ENCODE peak calls at places on chromosomes 6 and 20, in five cellular contexts. One of them, this sample, is unnamed. For H3K9me3, the result is how much of the 10 kb centered on the place peaks cover.

GRCh38 chr6:56649782-56650181 is 7.1 kb upstream of the DST start:
- DNase-seq in right lobe of liver: no peak
- DNase-seq in CD8-positive, alpha-beta T cell: no peak
- DNase-seq in mucosa of descending colon: no peak
- DNase-seq in uterus: no peak
- DNase-seq in this sample: no peak

GRCh38 chr20:62805365-62805710 is 703 bp downstream of the OGFR start:
- DNase-seq in CD8-positive, alpha-beta T cell: no peak
- DNase-seq in right lobe of liver: no peak
- DNase-seq in uterus: no peak
- DNase-seq in mucosa of descending colon: no peak
- DNase-seq in this sample: no peak

GRCh38 chr20:57819981-57820380 is 110.2 kb upstream of the PMEPA1 start:
- DNase-seq in right lobe of liver: no peak
- DNase-seq in mucosa of descending colon: no peak
- DNase-seq in uterus: no peak
- DNase-seq in CD8-positive, alpha-beta T cell: no peak
- DNase-seq in this sample: no peak

GRCh38 chr6:84052204-84052882 is 18.8 kb downstream of the MRAP2 start:
- DNase-seq in mucosa of descending colon: no peak
- DNase-seq in uterus: no peak
- DNase-seq in CD8-positive, alpha-beta T cell: no peak
- DNase-seq in right lobe of liver: no peak
- DNase-seq in this sample: peak

GRCh38 chr6:133701633-133702331 is 187.1 kb upstream of the TCF21 start:
- DNase-seq in mucosa of descending colon: no peak
- DNase-seq in right lobe of liver: no peak
- DNase-seq in CD8-positive, alpha-beta T cell: no peak
- DNase-seq in uterus: no peak
- DNase-seq in this sample: no peak

GRCh38 chr6:143962644-143962929 is 45.5 kb downstream of the PLAGL1 start:
- DNase-seq in mucosa of descending colon: no peak
- DNase-seq in uterus: peak
- DNase-seq in right lobe of liver: no peak
- DNase-seq in CD8-positive, alpha-beta T cell: no peak
- DNase-seq in this sample: no peak

GRCh38 chr6:105849741-105850140 is 236.4 kb upstream of the PRDM1 start:
- DNase-seq in CD8-positive, alpha-beta T cell: no peak
- DNase-seq in right lobe of liver: no peak
- DNase-seq in mucosa of descending colon: no peak
- DNase-seq in uterus: no peak
- DNase-seq in this sample: no peak

GRCh38 chr6:89145962-89146747 is at the start of gene PM20D2:
- DNase-seq in mucosa of descending colon: peak
- DNase-seq in right lobe of liver: peak
- DNase-seq in CD8-positive, alpha-beta T cell: peak
- DNase-seq in uterus: peak
- DNase-seq in this sample: no peak

GRCh38 chr20:10065154-10065833 is 30.5 kb downstream of the ANKEF1 start:
- DNase-seq in right lobe of liver: no peak
- DNase-seq in mucosa of descending colon: no peak
- DNase-seq in uterus: no peak
- DNase-seq in CD8-positive, alpha-beta T cell: no peak
- DNase-seq in this sample: no peak

GRCh38 chr6:151948007-151948745 is 140.7 kb downstream of the ESR1 start:
- DNase-seq in mucosa of descending colon: no peak
- DNase-seq in CD8-positive, alpha-beta T cell: no peak
- DNase-seq in right lobe of liver: no peak
- DNase-seq in uterus: no peak
- DNase-seq in this sample: no peak

GRCh38 chr20:51262240-51262639 is 239.3 kb upstream of the KCNG1 start:
- DNase-seq in mucosa of descending colon: no peak
- DNase-seq in uterus: no peak
- DNase-seq in right lobe of liver: no peak
- DNase-seq in CD8-positive, alpha-beta T cell: no peak
- DNase-seq in this sample: no peak

GRCh38 chr6:156563710-156564109 is 213.5 kb upstream of the ARID1B start:
- DNase-seq in CD8-positive, alpha-beta T cell: no peak
- DNase-seq in uterus: peak
- DNase-seq in right lobe of liver: no peak
- DNase-seq in mucosa of descending colon: no peak
- DNase-seq in this sample: no peak

GRCh38 chr6:106557837-106558236 is 71.5 kb downstream of the RTN4IP1 start:
- DNase-seq in mucosa of descending colon: no peak
- DNase-seq in CD8-positive, alpha-beta T cell: no peak
- DNase-seq in uterus: no peak
- DNase-seq in right lobe of liver: no peak
- DNase-seq in this sample: no peak

GRCh38 chr6:111427341-111428116 is 55.5 kb downstream of the REV3L start:
- DNase-seq in uterus: no peak
- DNase-seq in mucosa of descending colon: no peak
- DNase-seq in right lobe of liver: no peak
- DNase-seq in CD8-positive, alpha-beta T cell: no peak
- DNase-seq in this sample: no peak

GRCh38 chr6:82569022-82569421 is 205.4 kb downstream of the TPBG start:
- DNase-seq in CD8-positive, alpha-beta T cell: no peak
- DNase-seq in mucosa of descending colon: no peak
- DNase-seq in uterus: no peak
- DNase-seq in right lobe of liver: no peak
- DNase-seq in this sample: no peak

GRCh38 chr6:35492664-35493284 is 4.1 kb downstream of the TEAD3 start:
- DNase-seq in CD8-positive, alpha-beta T cell: no peak
- DNase-seq in uterus: no peak
- DNase-seq in right lobe of liver: no peak
- DNase-seq in mucosa of descending colon: no peak
- DNase-seq in this sample: no peak

GRCh38 chr6:30207619-30208295 is 5.4 kb downstream of the TRIM26 start:
- DNase-seq in uterus: no peak
- DNase-seq in CD8-positive, alpha-beta T cell: no peak
- DNase-seq in mucosa of descending colon: no peak
- DNase-seq in right lobe of liver: no peak
- DNase-seq in this sample: no peak

GRCh38 chr20:47784599-47785320 is 521 bp downstream of the SULF2 start:
- DNase-seq in mucosa of descending colon: no peak
- DNase-seq in uterus: peak
- DNase-seq in right lobe of liver: peak
- DNase-seq in CD8-positive, alpha-beta T cell: no peak
- DNase-seq in this sample: no peak

GRCh38 chr20:57596998-57597939 is 23.0 kb downstream of the ZBP1 start:
- DNase-seq in CD8-positive, alpha-beta T cell: peak
- DNase-seq in uterus: peak
- DNase-seq in mucosa of descending colon: peak
- DNase-seq in right lobe of liver: peak
- DNase-seq in this sample: no peak

GRCh38 chr6:44177691-44178423 is 19.2 kb downstream of the CAPN11 start:
- DNase-seq in uterus: peak
- DNase-seq in mucosa of descending colon: peak
- DNase-seq in right lobe of liver: peak
- DNase-seq in CD8-positive, alpha-beta T cell: no peak
- DNase-seq in this sample: no peak

GRCh38 chr6:167706313-167707109 is 120.2 kb upstream of the AFDN start:
- DNase-seq in uterus: no peak
- DNase-seq in mucosa of descending colon: no peak
- DNase-seq in right lobe of liver: no peak
- DNase-seq in CD8-positive, alpha-beta T cell: no peak
- DNase-seq in this sample: no peak

GRCh38 chr20:4036351-4036750 is 21.0 kb upstream of the RNF24 start:
- DNase-seq in right lobe of liver: no peak
- DNase-seq in uterus: no peak
- DNase-seq in mucosa of descending colon: no peak
- DNase-seq in CD8-positive, alpha-beta T cell: no peak
- DNase-seq in this sample: no peak

GRCh38 chr6:144330588-144330987 is 45.5 kb downstream of the UTRN start:
- DNase-seq in mucosa of descending colon: no peak
- DNase-seq in uterus: no peak
- DNase-seq in right lobe of liver: no peak
- DNase-seq in CD8-positive, alpha-beta T cell: no peak
- DNase-seq in this sample: peak

GRCh38 chr20:58944610-58945009 is 36.4 kb upstream of the NELFCD start:
- DNase-seq in right lobe of liver: no peak
- DNase-seq in uterus: no peak
- DNase-seq in CD8-positive, alpha-beta T cell: no peak
- DNase-seq in mucosa of descending colon: no peak
- DNase-seq in this sample: no peak

GRCh38 chr20:38197217-38198008 is 32.3 kb upstream of the TGM2 start:
- DNase-seq in uterus: no peak
- DNase-seq in mucosa of descending colon: no peak
- DNase-seq in CD8-positive, alpha-beta T cell: no peak
- DNase-seq in right lobe of liver: no peak
- DNase-seq in this sample: no peak

GRCh38 chr20:8476023-8476422 is 344.0 kb downstream of the PLCB1 start:
- DNase-seq in right lobe of liver: no peak
- DNase-seq in CD8-positive, alpha-beta T cell: no peak
- DNase-seq in uterus: no peak
- DNase-seq in mucosa of descending colon: no peak
- DNase-seq in this sample: no peak

GRCh38 chr6:152161501-152161900 is 354.0 kb downstream of the ESR1 start:
- DNase-seq in uterus: no peak
- DNase-seq in right lobe of liver: no peak
- DNase-seq in mucosa of descending colon: no peak
- DNase-seq in CD8-positive, alpha-beta T cell: no peak
- DNase-seq in this sample: no peak

DNA sequence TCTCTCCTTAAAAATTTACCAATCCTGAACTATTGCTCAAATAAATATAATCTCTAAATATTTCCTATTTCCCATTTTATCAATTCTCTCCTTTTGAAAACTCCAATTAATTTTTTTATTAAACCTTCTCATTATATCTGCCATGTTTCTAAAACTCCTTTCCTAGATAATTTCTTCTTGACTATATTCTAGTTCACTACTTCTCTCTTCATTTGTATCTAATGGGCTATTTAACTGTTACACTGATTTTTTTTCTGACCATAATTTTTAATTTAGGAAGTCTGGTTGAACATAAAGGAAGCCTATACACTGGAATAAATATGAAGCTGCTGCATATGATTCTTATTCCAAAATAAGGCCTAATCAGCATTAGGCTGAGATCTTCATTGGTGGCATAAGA is 96.3 kb upstream of the PLN start:
- DNase-seq in CD8-positive, alpha-beta T cell: no peak
- DNase-seq in right lobe of liver: no peak
- DNase-seq in mucosa of descending colon: no peak
- DNase-seq in uterus: no peak
- DNase-seq in this sample: no peak
- H3K9me3 ChIP-seq in CD8-positive, alpha-beta T cell: under half
- H3K9me3 ChIP-seq in right lobe of liver: under half
- H3K9me3 ChIP-seq in mucosa of descending colon: half or more
- H3K9me3 ChIP-seq in uterus: under half
- H3K9me3 ChIP-seq in this sample: under half

DNA sequence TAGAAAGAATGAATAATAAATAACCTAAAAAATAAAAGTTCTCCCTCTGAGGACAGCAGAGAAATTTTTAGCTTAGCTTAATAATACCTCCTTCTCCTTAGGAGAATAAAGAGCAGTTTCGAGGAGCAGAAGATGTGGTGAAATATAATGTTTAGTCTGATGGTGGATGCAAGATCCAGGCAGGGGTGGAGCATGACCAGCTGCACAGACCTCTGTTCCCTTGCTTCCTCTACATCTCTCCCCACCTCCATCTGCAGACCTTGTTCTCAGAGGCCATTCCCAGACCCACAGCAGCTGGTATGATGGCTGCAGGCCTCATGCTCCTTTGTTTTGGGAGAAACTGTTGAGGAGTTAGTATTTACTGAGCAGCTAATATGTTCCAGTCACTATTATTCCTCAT is 1.5 kb downstream of the BTN3A2 start:
- DNase-seq in right lobe of liver: no peak
- DNase-seq in uterus: no peak
- DNase-seq in mucosa of descending colon: no peak
- DNase-seq in CD8-positive, alpha-beta T cell: no peak
- DNase-seq in this sample: no peak
- H3K4me3 ChIP-seq in right lobe of liver: no peak
- H3K4me3 ChIP-seq in uterus: no peak
- H3K4me3 ChIP-seq in mucosa of descending colon: no peak
- H3K4me3 ChIP-seq in CD8-positive, alpha-beta T cell: peak
- H3K4me3 ChIP-seq in this sample: no peak

GRCh38 chr6:45421700-45422540 is 44.2 kb upstream of the SUPT3H start:
- DNase-seq in CD8-positive, alpha-beta T cell: peak
- DNase-seq in mucosa of descending colon: peak
- DNase-seq in uterus: peak
- DNase-seq in right lobe of liver: peak
- DNase-seq in this sample: no peak

GRCh38 chr6:45420909-45421699 is 43.4 kb upstream of the SUPT3H start:
- DNase-seq in right lobe of liver: no peak
- DNase-seq in CD8-positive, alpha-beta T cell: no peak
- DNase-seq in mucosa of descending colon: no peak
- DNase-seq in uterus: no peak
- DNase-seq in this sample: no peak

GRCh38 chr6:45417461-45417860 is 39.7 kb upstream of the SUPT3H start:
- DNase-seq in right lobe of liver: no peak
- DNase-seq in uterus: no peak
- DNase-seq in CD8-positive, alpha-beta T cell: no peak
- DNase-seq in mucosa of descending colon: no peak
- DNase-seq in this sample: no peak

GRCh38 chr6:45420083-45420908 is 42.6 kb upstream of the SUPT3H start:
- DNase-seq in right lobe of liver: peak
- DNase-seq in uterus: no peak
- DNase-seq in CD8-positive, alpha-beta T cell: peak
- DNase-seq in mucosa of descending colon: peak
- DNase-seq in this sample: no peak

DNA sequence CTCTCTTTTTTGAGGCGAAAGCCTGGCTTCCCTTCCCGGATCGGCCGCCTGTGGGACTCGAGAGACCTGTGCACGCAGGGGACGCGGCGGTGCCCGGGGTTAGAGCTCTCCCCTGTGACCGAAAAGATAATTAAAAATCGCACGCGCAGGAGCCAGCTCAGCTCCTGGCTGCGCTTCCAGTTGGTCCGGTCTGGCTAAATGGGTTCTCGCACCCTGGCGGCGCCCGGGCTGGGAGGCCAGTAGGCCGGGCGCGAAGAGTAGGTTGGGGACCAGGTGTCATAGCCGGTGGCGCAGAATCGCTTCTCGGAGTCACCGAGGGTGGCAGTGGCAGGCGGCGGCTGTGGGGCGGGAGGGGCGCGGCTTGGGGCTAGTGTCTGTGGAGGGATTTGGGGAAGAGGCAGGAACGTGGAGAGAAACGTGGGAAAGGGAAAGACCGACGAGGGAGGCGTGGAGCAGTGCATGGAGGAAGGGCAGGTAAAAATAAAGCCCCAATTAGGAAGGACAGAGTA is 41.9 kb upstream of the SUPT3H start:
- DNase-seq in uterus: no peak
- DNase-seq in CD8-positive, alpha-beta T cell: peak
- DNase-seq in mucosa of descending colon: peak
- DNase-seq in right lobe of liver: peak
- DNase-seq in this sample: no peak
- TF ChIP-seq CTCF in uterus: no peak
- TF ChIP-seq CTCF in CD8-positive, alpha-beta T cell: peak
- TF ChIP-seq CTCF in mucosa of descending colon: no peak
- TF ChIP-seq CTCF in right lobe of liver: peak
- TF ChIP-seq CTCF in this sample: no peak

DNA sequence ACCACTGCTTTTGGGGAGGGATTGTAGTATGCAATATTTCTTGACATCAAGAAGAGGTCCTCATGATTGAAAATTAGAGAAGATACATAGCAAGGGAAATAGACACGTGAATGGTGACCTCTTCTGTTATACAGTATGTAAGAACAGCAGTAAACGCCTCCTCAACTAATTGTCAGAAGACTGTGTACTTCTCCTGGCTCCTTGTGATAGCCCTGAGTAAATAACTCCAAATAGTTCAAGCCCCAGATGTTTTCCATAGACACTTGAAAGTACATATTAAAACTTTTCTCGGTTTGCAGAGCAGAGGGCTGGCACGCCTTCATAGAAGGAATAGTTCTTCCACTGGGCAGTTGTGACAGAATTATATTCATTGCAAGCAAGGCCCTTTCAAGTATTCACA is 128.6 kb downstream of the LCA5 start:
- DNase-seq in uterus: no peak
- DNase-seq in mucosa of descending colon: no peak
- DNase-seq in right lobe of liver: no peak
- DNase-seq in CD8-positive, alpha-beta T cell: no peak
- DNase-seq in this sample: no peak
- H3K9me3 ChIP-seq in uterus: under half
- H3K9me3 ChIP-seq in mucosa of descending colon: under half
- H3K9me3 ChIP-seq in right lobe of liver: under half
- H3K9me3 ChIP-seq in CD8-positive, alpha-beta T cell: under half
- H3K9me3 ChIP-seq in this sample: under half